ENCODE peak calls at places on chromosomes 2 and 18, in four cellular contexts. R is tibial artery; L is CD8-positive, alpha-beta T cell; G is adipocyte. K is an unnamed sample. For H3K4me1, the result is how much of the 10 kb centered on the place peaks cover.

GRCh38 chr2:202944816-202945215 is 32.7 kb downstream of the CARF start:
- DNase-seq in R (no peak), L (no peak), G (peak), K (no peak)

GRCh38 chr2:178523596-178524134 is 43.4 kb downstream of the PLEKHA3 start:
- DNase-seq in R (no peak), L (no peak), G (peak), K (no peak)

GRCh38 chr18:13544953-13545352 is 181.4 kb downstream of the FAM210A start:
- DNase-seq in R (no peak), L (no peak), G (no peak), K (no peak)

GRCh38 chr2:152389483-152389882 is 54.5 kb downstream of the FMNL2 start:
- DNase-seq in R (no peak), L (no peak), G (no peak), K (no peak)

GRCh38 chr2:21042958-21043743 is 722 bp downstream of the APOB start:
- DNase-seq in R (peak), L (peak), G (peak), K (peak)

GRCh38 chr2:132547089-132547687 is 122.8 kb downstream of the LYPD1 start:
- DNase-seq in R (no peak), L (peak), G (peak), K (no peak)

GRCh38 chr18:47150824-47151366 is 595 bp upstream of the HDHD2 start:
- DNase-seq in R (no peak), L (peak), G (no peak), K (no peak)

GRCh38 chr2:96143231-96143847 is 1.9 kb downstream of the DUSP2 start:
- DNase-seq in R (peak), L (peak), G (no peak), K (no peak)

GRCh38 chr18:61574665-61575064 is 241.4 kb downstream of the CDH20 start:
- DNase-seq in R (no peak), L (no peak), G (no peak), K (no peak)

GRCh38 chr2:136572335-136572734 is 193.0 kb upstream of the THSD7B start:
- DNase-seq in R (no peak), L (no peak), G (no peak), K (no peak)

GRCh38 chr18:79528296-79528695 is 132.6 kb downstream of the NFATC1 start:
- DNase-seq in R (peak), L (no peak), G (no peak), K (no peak)

GRCh38 chr2:12797815-12798214 is 81.1 kb downstream of the TRIB2 start:
- DNase-seq in R (no peak), L (no peak), G (peak), K (peak)

GRCh38 chr2:205590759-205591158 is 91.5 kb upstream of the NRP2 start:
- DNase-seq in R (no peak), L (no peak), G (peak), K (no peak)

GRCh38 chr18:45890606-45891005 is 65.1 kb downstream of the SIGLEC15 start:
- DNase-seq in R (no peak), L (no peak), G (no peak), K (no peak)

GRCh38 chr18:46042571-46043123 is 29.4 kb downstream of the PSTPIP2 start:
- DNase-seq in R (no peak), L (no peak), G (peak), K (peak)

GRCh38 chr2:200735061-200735460 is 76.6 kb upstream of the BZW1 start:
- DNase-seq in R (no peak), L (no peak), G (no peak), K (no peak)

GRCh38 chr2:86781363-86781762 is 9.3 kb downstream of the CD8A start:
- DNase-seq in R (no peak), L (no peak), G (no peak), K (no peak)

GRCh38 chr18:38307919-38308318 is 742.3 kb upstream of the CELF4 start:
- DNase-seq in R (no peak), L (no peak), G (no peak), K (no peak)

GRCh38 chr2:148813603-148814065 is 61.4 kb upstream of the KIF5C start:
- DNase-seq in R (no peak), L (peak), G (no peak), K (no peak)

GRCh38 chr2:192194866-192195547 is at the start of gene TMEFF2:
- DNase-seq in R (peak), L (peak), G (peak), K (no peak)

GRCh38 chr2:96509847-96510230 is 4.7 kb upstream of the NEURL3 start:
- DNase-seq in R (no peak), L (no peak), G (no peak), K (no peak)

GRCh38 chr2:240344904-240345303 is 90.6 kb upstream of the GPC1 start:
- DNase-seq in R (peak), L (no peak), G (no peak), K (no peak)

GRCh38 chr2:203905661-203906060 is 30.9 kb upstream of the ICOS start:
- DNase-seq in R (no peak), L (no peak), G (peak), K (no peak)

GRCh38 chr18:58557013-58557435 is 71.9 kb downstream of the ALPK2 start:
- DNase-seq in R (no peak), L (no peak), G (no peak), K (no peak)

GRCh38 chr18:70931942-70932814 is 643.3 kb downstream of the SOCS6 start:
- DNase-seq in R (no peak), L (no peak), G (peak), K (peak)

GRCh38 chr18:63001861-63002260 is 286.5 kb downstream of the PHLPP1 start:
- DNase-seq in R (no peak), L (no peak), G (no peak), K (no peak)

GRCh38 chr2:191631754-191632153 is 46.2 kb upstream of the NABP1 start:
- DNase-seq in R (no peak), L (no peak), G (peak), K (peak)

GRCh38 chr2:200455958-200456421 is 53.9 kb downstream of the KCTD18 start:
- DNase-seq in R (no peak), L (no peak), G (no peak), K (no peak)

GRCh38 chr18:40407913-40408312 is 1547.1 kb upstream of the PIK3C3 start:
- DNase-seq in R (no peak), L (no peak), G (no peak), K (no peak)
- H3K4me1 ChIP-seq in R (under half), L (under half), G (under half), K (under half)

GRCh38 chr2:144449028-144449406 is 70.9 kb downstream of the ZEB2 start:
- DNase-seq in R (peak), L (no peak), G (no peak), K (no peak)
- H3K4me1 ChIP-seq in R (under half), L (under half), G (under half), K (under half)

GRCh38 chr2:124586835-124587234 is 561.7 kb downstream of the CNTNAP5 start:
- DNase-seq in R (no peak), L (no peak), G (no peak), K (no peak)
- H3K4me1 ChIP-seq in R (under half), L (under half), G (under half), K (under half)

DNA sequence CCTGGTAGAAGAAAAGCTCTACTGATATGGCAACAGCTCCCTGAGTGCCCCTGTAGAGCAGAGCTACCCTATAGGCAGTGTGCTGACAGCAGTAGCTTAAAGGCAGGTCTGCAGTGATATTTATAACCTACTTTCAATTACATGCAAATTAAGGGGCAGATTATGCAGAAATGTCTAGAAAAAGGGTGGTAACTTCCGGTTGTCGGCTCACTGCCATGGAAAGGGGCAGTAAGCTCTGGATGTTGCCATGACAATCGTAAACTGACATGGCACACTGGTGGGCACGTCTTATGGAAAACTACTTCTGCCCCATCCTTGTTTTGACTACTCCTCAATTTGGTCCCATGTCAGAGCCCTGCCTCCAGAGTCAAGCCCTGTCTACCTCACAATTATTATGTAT is 2.9 kb upstream of the TYMS start:
- DNase-seq in R (no peak), L (no peak), G (no peak), K (no peak)
- H3K4me1 ChIP-seq in R (under half), L (under half), G (under half), K (under half)

GRCh38 chr2:73237168-73237567 is 3.1 kb downstream of the CCT7 start:
- DNase-seq in R (no peak), L (no peak), G (no peak), K (no peak)
- H3K4me1 ChIP-seq in R (under half), L (under half), G (under half), K (under half)

GRCh38 chr2:30267576-30267975 is 36.2 kb downstream of the LBH start:
- DNase-seq in R (no peak), L (no peak), G (no peak), K (no peak)
- H3K4me1 ChIP-seq in R (under half), L (half or more), G (under half), K (under half)

K was measured in foreskin keratinocyte.